ENCODE peak calls at places on chromosome 15, in five cellular contexts. One of them, this sample, is unnamed.

GRCh38 chr15:84645997-84646396 is 8.1 kb downstream of the WDR73 start:
- DNase-seq in tibial nerve: no peak
- DNase-seq in small intestine: no peak
- DNase-seq in adrenal gland: no peak
- DNase-seq in breast epithelium: no peak
- DNase-seq in this sample: no peak

GRCh38 chr15:55858661-55859060 is 115.7 kb upstream of the PRTG start:
- DNase-seq in tibial nerve: no peak
- DNase-seq in small intestine: no peak
- DNase-seq in adrenal gland: no peak
- DNase-seq in breast epithelium: no peak
- DNase-seq in this sample: no peak

GRCh38 chr15:78044407-78045155 is 32.9 kb downstream of the TBC1D2B start:
- DNase-seq in tibial nerve: no peak
- DNase-seq in small intestine: no peak
- DNase-seq in adrenal gland: no peak
- DNase-seq in breast epithelium: no peak
- DNase-seq in this sample: no peak

GRCh38 chr15:76252249-76252648 is 59.0 kb downstream of the ETFA start:
- DNase-seq in tibial nerve: no peak
- DNase-seq in small intestine: no peak
- DNase-seq in adrenal gland: no peak
- DNase-seq in breast epithelium: no peak
- DNase-seq in this sample: no peak

GRCh38 chr15:90530250-90531051 is 728 bp downstream of the CRTC3 start:
- DNase-seq in tibial nerve: peak; percentile 19
- DNase-seq in small intestine: peak; percentile 44
- DNase-seq in adrenal gland: peak; percentile 70
- DNase-seq in breast epithelium: peak; percentile 47
- DNase-seq in this sample: peak; percentile 15

GRCh38 chr15:65638107-65638506 is 16.4 kb downstream of the SLC24A1 start:
- DNase-seq in tibial nerve: no peak
- DNase-seq in small intestine: no peak
- DNase-seq in adrenal gland: no peak
- DNase-seq in breast epithelium: no peak
- DNase-seq in this sample: no peak

GRCh38 chr15:53569756-53570480 is 189.5 kb downstream of the WDR72 start:
- DNase-seq in tibial nerve: no peak
- DNase-seq in small intestine: no peak
- DNase-seq in adrenal gland: no peak
- DNase-seq in breast epithelium: no peak
- DNase-seq in this sample: no peak

GRCh38 chr15:64152507-64153387 is 1.2 kb downstream of the SNX22 start:
- DNase-seq in tibial nerve: no peak
- DNase-seq in small intestine: no peak
- DNase-seq in adrenal gland: peak; percentile 62
- DNase-seq in breast epithelium: no peak
- DNase-seq in this sample: no peak

GRCh38 chr15:56749982-56750381 is 16.7 kb upstream of the ZNF280D start:
- DNase-seq in tibial nerve: no peak
- DNase-seq in small intestine: no peak
- DNase-seq in adrenal gland: no peak
- DNase-seq in breast epithelium: no peak
- DNase-seq in this sample: no peak

GRCh38 chr15:92797168-92798052 is 102.7 kb upstream of the CHD2 start:
- DNase-seq in tibial nerve: no peak
- DNase-seq in small intestine: peak; percentile 87
- DNase-seq in adrenal gland: peak; percentile 50
- DNase-seq in breast epithelium: no peak
- DNase-seq in this sample: no peak

GRCh38 chr15:41622901-41623300 is 37.3 kb upstream of the MGA start:
- DNase-seq in tibial nerve: no peak
- DNase-seq in small intestine: no peak
- DNase-seq in adrenal gland: no peak
- DNase-seq in breast epithelium: no peak
- DNase-seq in this sample: no peak

GRCh38 chr15:22232675-22233074 is 152.3 kb downstream of the OR4M2 start:
- DNase-seq in tibial nerve: no peak
- DNase-seq in small intestine: no peak
- DNase-seq in adrenal gland: no peak
- DNase-seq in breast epithelium: no peak
- DNase-seq in this sample: no peak
- H3K9me3 ChIP-seq in tibial nerve: no peaks in the 10 kb centered on the region
- H3K9me3 ChIP-seq in small intestine: no peaks in the 10 kb centered on the region
- H3K9me3 ChIP-seq in adrenal gland: no peaks in the 10 kb centered on the region
- H3K9me3 ChIP-seq in breast epithelium: no peaks in the 10 kb centered on the region
- H3K9me3 ChIP-seq in this sample: no peaks in the 10 kb centered on the region

DNA sequence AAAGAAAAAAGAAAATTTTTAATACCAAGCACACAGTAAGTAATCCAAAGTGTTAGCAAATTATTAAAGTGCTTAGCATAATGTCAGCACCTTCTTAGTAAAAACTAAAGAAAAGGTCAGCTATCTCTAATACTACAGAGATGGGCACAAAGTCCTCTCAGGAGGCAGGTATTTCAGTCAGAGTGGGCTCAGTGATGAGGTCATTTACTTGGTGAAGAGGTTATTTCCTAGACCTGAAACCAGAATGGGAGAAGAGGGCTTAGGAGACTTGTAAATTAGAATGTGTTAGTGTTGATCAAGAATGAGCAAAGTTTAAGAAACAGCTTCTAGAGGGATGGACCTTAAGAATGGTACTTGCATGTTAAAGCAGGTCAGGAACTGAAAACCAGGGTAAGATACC is 8.7 kb upstream of the PKM start:
- DNase-seq in tibial nerve: no peak
- DNase-seq in small intestine: no peak
- DNase-seq in adrenal gland: no peak
- DNase-seq in breast epithelium: no peak
- DNase-seq in this sample: no peak
- H3K9me3 ChIP-seq in tibial nerve: no peaks in the 10 kb centered on the region
- H3K9me3 ChIP-seq in small intestine: no peaks in the 10 kb centered on the region
- H3K9me3 ChIP-seq in adrenal gland: no peaks in the 10 kb centered on the region
- H3K9me3 ChIP-seq in breast epithelium: no peaks in the 10 kb centered on the region
- H3K9me3 ChIP-seq in this sample: no peaks in the 10 kb centered on the region

GRCh38 chr15:95511680-95512079 is 818.8 kb upstream of the NR2F2 start:
- DNase-seq in tibial nerve: no peak
- DNase-seq in small intestine: no peak
- DNase-seq in adrenal gland: no peak
- DNase-seq in breast epithelium: no peak
- DNase-seq in this sample: no peak

DNA sequence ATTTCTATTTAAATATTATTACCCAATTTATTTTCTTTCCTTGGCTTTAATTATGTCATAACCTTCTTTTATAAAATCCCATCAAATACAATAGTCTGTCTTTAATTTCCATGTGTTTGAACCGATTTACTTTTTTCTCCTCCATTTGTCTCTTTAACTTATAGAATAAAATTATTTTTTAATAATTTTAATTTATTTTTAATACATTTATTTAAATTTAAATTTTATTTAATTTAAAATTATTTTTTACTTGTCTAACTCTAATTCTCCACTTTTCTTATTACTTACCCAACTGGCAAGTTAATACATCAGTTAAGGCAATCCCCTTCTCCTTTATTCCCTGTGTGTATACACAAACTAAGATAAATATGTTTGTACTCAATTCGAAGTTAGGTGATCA is 817.6 kb upstream of the NR2F2 start:
- DNase-seq in tibial nerve: no peak
- DNase-seq in small intestine: no peak
- DNase-seq in adrenal gland: no peak
- DNase-seq in breast epithelium: no peak
- DNase-seq in this sample: no peak
- H3K9me3 ChIP-seq in tibial nerve: no peaks in the 10 kb centered on the region
- H3K9me3 ChIP-seq in small intestine: no peaks in the 10 kb centered on the region
- H3K9me3 ChIP-seq in adrenal gland: no peaks in the 10 kb centered on the region
- H3K9me3 ChIP-seq in breast epithelium: no peaks in the 10 kb centered on the region
- H3K9me3 ChIP-seq in this sample: no peaks in the 10 kb centered on the region

GRCh38 chr15:86849563-86849962 is 769.9 kb downstream of the AGBL1 start:
- DNase-seq in tibial nerve: no peak
- DNase-seq in small intestine: no peak
- DNase-seq in adrenal gland: no peak
- DNase-seq in breast epithelium: no peak
- DNase-seq in this sample: no peak
- H3K9me3 ChIP-seq in tibial nerve: no peaks in the 10 kb centered on the region
- H3K9me3 ChIP-seq in small intestine: no peaks in the 10 kb centered on the region
- H3K9me3 ChIP-seq in adrenal gland: no peaks in the 10 kb centered on the region
- H3K9me3 ChIP-seq in breast epithelium: no peaks in the 10 kb centered on the region
- H3K9me3 ChIP-seq in this sample: no peaks in the 10 kb centered on the region

GRCh38 chr15:47360296-47360695 is 357.0 kb upstream of the SEMA6D start:
- DNase-seq in tibial nerve: no peak
- DNase-seq in small intestine: no peak
- DNase-seq in adrenal gland: no peak
- DNase-seq in breast epithelium: no peak
- DNase-seq in this sample: no peak
- H3K9me3 ChIP-seq in tibial nerve: no peaks in the 10 kb centered on the region
- H3K9me3 ChIP-seq in small intestine: no peaks in the 10 kb centered on the region
- H3K9me3 ChIP-seq in adrenal gland: no peaks in the 10 kb centered on the region
- H3K9me3 ChIP-seq in breast epithelium: no peaks in the 10 kb centered on the region
- H3K9me3 ChIP-seq in this sample: no peaks in the 10 kb centered on the region